ENCODE peak calls at places on chromosomes 12 and 14, in six cellular contexts. K, L, V, N, R and W are unnamed samples.

GRCh38 chr14:50599700-50600444 is 39.9 kb downstream of the ATL1 start:
- DNase-seq in L (peak), N (no peak), K (no peak), R (no peak), V (peak), W (no peak)

GRCh38 chr12:101793401-101793800 is 37.4 kb downstream of the GNPTAB start:
- DNase-seq in V (peak), R (no peak), N (no peak), L (peak), K (no peak), W (no peak)

GRCh38 chr12:47097276-47097896 is 17.6 kb upstream of the AMIGO2 start:
- DNase-seq in K (no peak), R (no peak), N (no peak), L (peak), V (no peak), W (no peak)

GRCh38 chr12:34249271-34249670 is 227.0 kb downstream of the ALG10 start:
- DNase-seq in K (no peak), N (no peak), R (no peak), V (no peak), L (no peak), W (no peak)

GRCh38 chr12:108482717-108483212 is 32.3 kb upstream of the FICD start:
- DNase-seq in V (no peak), N (no peak), R (no peak), L (peak), K (no peak), W (no peak)

GRCh38 chr14:36346052-36346451 is 25.6 kb upstream of the MBIP start:
- DNase-seq in N (no peak), L (no peak), V (no peak), R (no peak), K (no peak), W (no peak)

GRCh38 chr12:120678572-120678971 is 8.4 kb upstream of the MLEC start:
- DNase-seq in K (no peak), V (no peak), R (no peak), N (no peak), L (no peak), W (no peak)

GRCh38 chr14:99921431-99921830 is 128.2 kb downstream of the EML1 start:
- DNase-seq in N (no peak), L (no peak), V (no peak), R (no peak), K (no peak), W (no peak)

GRCh38 chr14:100524233-100524932 is 62.8 kb downstream of the BEGAIN start:
- DNase-seq in N (peak), K (no peak), L (no peak), V (no peak), R (no peak), W (peak)

GRCh38 chr12:56838602-56839488 is 75.7 kb downstream of the HSD17B6 start:
- DNase-seq in L (no peak), V (no peak), K (no peak), R (no peak), N (no peak), W (no peak)

GRCh38 chr14:94009767-94010166 is 12.7 kb downstream of the CCDC197 start:
- DNase-seq in N (no peak), V (peak), L (peak), R (no peak), K (no peak), W (no peak)

GRCh38 chr12:58268080-58268479 is 326.7 kb downstream of the ATP23 start:
- DNase-seq in R (no peak), K (no peak), L (no peak), V (peak), N (no peak), W (no peak)

GRCh38 chr14:95555053-95555452 is 20.2 kb downstream of the GLRX5 start:
- DNase-seq in K (no peak), L (no peak), R (no peak), V (no peak), N (no peak), W (no peak)

GRCh38 chr12:61993734-61994345 is 266.4 kb upstream of the USP15 start:
- DNase-seq in V (peak), R (no peak), N (no peak), K (no peak), L (peak), W (no peak)

GRCh38 chr14:69335421-69335820 is 62.7 kb downstream of the ERH start:
- DNase-seq in V (no peak), L (peak), R (no peak), N (no peak), K (no peak), W (no peak)

GRCh38 chr14:20343855-20344205 is 395 bp downstream of the PARP2 start:
- DNase-seq in L (peak), R (no peak), N (no peak), V (no peak), K (no peak), W (no peak)

GRCh38 chr14:79278798-79279644 is 932.3 kb downstream of the DIO2 start:
- DNase-seq in K (peak), N (peak), L (peak), V (peak), R (peak), W (peak)

GRCh38 chr12:92827836-92828431 is 101.2 kb downstream of the EEA1 start:
- DNase-seq in L (peak), N (no peak), R (no peak), K (no peak), V (peak), W (peak)

GRCh38 chr12:48787791-48788521 is 933 bp downstream of the ADCY6 start:
- DNase-seq in K (no peak), N (peak), R (no peak), V (no peak), L (no peak), W (peak)

GRCh38 chr12:115223322-115223721 is 539.3 kb upstream of the TBX3 start:
- DNase-seq in N (no peak), R (no peak), V (peak), L (peak), K (no peak), W (no peak)

GRCh38 chr14:30874999-30875787 is 834 bp downstream of the COCH start:
- DNase-seq in V (no peak), R (no peak), N (peak), K (no peak), L (no peak), W (no peak)

GRCh38 chr14:36070056-36071043 is 106.2 kb downstream of the PTCSC3 start:
- DNase-seq in R (peak), K (no peak), N (peak), L (peak), V (peak), W (peak)

GRCh38 chr12:58491296-58491695 is 429.0 kb downstream of the LRIG3 start:
- DNase-seq in L (peak), R (no peak), K (no peak), N (no peak), V (peak), W (no peak)

GRCh38 chr12:4664111-4664510 is 15.2 kb downstream of the NDUFA9 start:
- DNase-seq in K (no peak), V (peak), R (no peak), L (peak), N (no peak), W (no peak)

GRCh38 chr14:55201219-55202096 is 10.1 kb upstream of the DLGAP5 start:
- DNase-seq in K (no peak), V (no peak), L (no peak), N (no peak), R (no peak), W (no peak)

GRCh38 chr12:124681779-124682391 is 114.5 kb upstream of the NCOR2 start:
- DNase-seq in V (peak), L (peak), N (no peak), K (no peak), R (peak), W (peak)

GRCh38 chr12:105214141-105214540 is 21.8 kb downstream of the APPL2 start:
- DNase-seq in V (no peak), R (no peak), L (peak), N (no peak), K (no peak), W (no peak)

GRCh38 chr12:3777206-3777809 is 24.4 kb upstream of the CRACR2A start:
- DNase-seq in L (peak), V (no peak), R (no peak), K (no peak), N (no peak), W (peak)

DNA sequence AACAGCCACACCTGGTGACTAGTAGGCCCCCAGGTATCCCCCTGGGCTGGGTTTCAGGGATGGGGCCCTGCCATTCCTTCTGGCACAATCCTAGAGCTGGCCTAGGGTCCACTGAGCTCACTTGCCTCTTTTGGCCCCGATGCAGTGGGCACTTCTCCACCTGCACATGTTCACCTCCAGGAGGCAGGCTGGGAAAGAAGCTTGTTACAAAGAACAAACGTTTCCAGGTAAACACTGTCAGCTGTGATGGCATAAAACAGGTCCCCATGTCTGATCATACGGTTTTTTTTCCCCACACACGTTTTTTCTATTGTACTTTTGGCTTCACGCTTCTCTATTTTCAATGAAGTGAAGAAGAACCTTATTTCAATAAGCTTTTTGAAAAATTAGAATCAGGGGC is 15.8 kb upstream of the HVCN1 start:
- DNase-seq in K (no peak), N (no peak), L (peak), V (no peak), R (no peak), W (no peak)
- TF ChIP-seq CTCF in K (no peak), N (peak), L (peak), V (no peak), R (no peak), W (peak)

GRCh38 chr12:26524862-26525465 is 308.0 kb downstream of the ITPR2 start:
- DNase-seq in V (peak), K (no peak), N (no peak), R (no peak), L (peak), W (peak)
- TF ChIP-seq CTCF in V (peak), K (no peak), N (peak), R (peak), L (peak), W (peak)

GRCh38 chr14:22176930-22177329 is 412.1 kb downstream of the DAD1 start:
- DNase-seq in R (no peak), N (no peak), L (peak), V (no peak), K (no peak), W (no peak)
- TF ChIP-seq CTCF in R (no peak), N (no peak), L (no peak), V (no peak), K (no peak), W (no peak)

GRCh38 chr12:98154850-98155249 is 360.5 kb upstream of the TMPO start:
- DNase-seq in N (no peak), L (peak), K (no peak), V (no peak), R (no peak), W (no peak)
- TF ChIP-seq CTCF in N (no peak), L (peak), K (no peak), V (no peak), R (no peak), W (no peak)

GRCh38 chr14:28515571-28515970 is 251.0 kb upstream of the FOXG1 start:
- DNase-seq in L (peak), V (peak), N (no peak), K (no peak), R (no peak), W (no peak)
- TF ChIP-seq CTCF in L (no peak), V (no peak), N (no peak), K (no peak), R (no peak), W (no peak)

DNA sequence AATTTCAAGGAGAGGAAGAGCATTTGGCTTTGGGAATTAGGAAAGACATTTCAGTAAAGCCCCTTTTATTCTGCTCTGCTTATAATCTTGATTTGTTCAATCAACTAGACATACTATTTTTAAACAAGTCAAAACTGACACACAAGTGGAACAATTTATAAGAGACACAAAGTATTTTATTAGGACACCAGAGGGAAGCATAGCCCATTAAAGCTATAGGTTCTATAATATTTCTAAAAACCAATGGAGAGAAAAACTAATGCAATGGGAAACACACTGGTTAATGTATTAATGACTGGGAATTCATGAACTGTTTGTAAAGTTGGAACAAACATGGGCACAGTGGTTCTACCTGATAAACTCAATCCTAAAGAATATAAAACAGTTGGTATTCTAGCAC is 15.3 kb upstream of the CERS5 start:
- DNase-seq in R (no peak), K (no peak), N (no peak), L (no peak), V (no peak), W (no peak)
- TF ChIP-seq CTCF in R (no peak), K (no peak), N (no peak), L (no peak), V (no peak), W (no peak)

GRCh38 chr14:106530423-106531107 is 1004.2 kb downstream of the TMEM121 start:
- DNase-seq in K (no peak), V (no peak), R (no peak), N (no peak), L (no peak), W (no peak)
- TF ChIP-seq CTCF in K (no peak), V (no peak), R (no peak), N (no peak), L (no peak), W (no peak)

GRCh38 chr14:61925043-61925442 is 162.8 kb downstream of the SNAPC1 start:
- DNase-seq in K (no peak), N (no peak), V (no peak), L (peak), R (no peak), W (no peak)
- TF ChIP-seq CTCF in K (no peak), N (peak), V (peak), L (peak), R (peak), W (no peak)

DNA sequence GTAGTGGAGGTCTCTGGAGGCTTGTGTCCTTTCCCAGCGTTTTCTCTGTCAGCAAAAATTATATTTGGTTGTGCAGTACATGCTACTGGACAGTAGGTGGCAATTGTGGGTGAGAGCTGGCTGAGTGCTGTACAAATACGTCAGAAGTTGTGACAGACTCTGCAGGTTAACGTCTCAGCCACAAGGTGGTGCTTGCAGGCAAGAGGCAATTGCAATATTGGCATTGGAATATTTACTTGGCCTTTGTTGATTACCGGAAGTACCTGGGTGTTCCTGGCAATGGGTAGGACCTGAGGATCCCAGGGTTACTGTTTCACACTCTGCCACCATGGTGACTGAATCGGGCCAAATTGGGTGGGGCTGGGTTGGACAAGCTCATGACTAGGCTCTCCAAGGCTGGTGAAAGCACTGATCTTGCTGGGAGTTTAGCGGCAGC is 333.9 kb upstream of the LMO3 start:
- DNase-seq in V (no peak), L (peak), R (no peak), K (no peak), N (no peak), W (peak)
- TF ChIP-seq CTCF in V (peak), L (peak), R (peak), K (no peak), N (no peak), W (peak)